ENCODE peak calls at places on chromosomes 12 and 14, in five cellular contexts. E, K, W, X and B are unnamed samples.

GRCh38 chr14:92529895-92530294 is 16.3 kb downstream of the RIN3 start:
- DNase-seq in E (no peak), K (no peak), W (no peak), X (no peak), B (no peak)

GRCh38 chr14:102994689-102995088 is 62.7 kb downstream of the CDC42BPB start:
- DNase-seq in E (no peak), K (no peak), W (no peak), X (no peak), B (no peak)

GRCh38 chr14:58607571-58608317 is 30.0 kb upstream of the DACT1 start:
- DNase-seq in E (no peak), K (peak; percentile 44), W (no peak), X (peak; percentile 65), B (peak; percentile 69)

GRCh38 chr12:104263580-104264358 is 39.8 kb upstream of the EID3 start:
- DNase-seq in E (no peak), K (peak; percentile 60), W (no peak), X (peak; percentile 42), B (peak; percentile 90)

GRCh38 chr14:35506461-35506860 is 27.5 kb upstream of the INSM2 start:
- DNase-seq in E (no peak), K (no peak), W (no peak), X (no peak), B (no peak)

GRCh38 chr12:76713130-76713529 is 50.8 kb upstream of the ZDHHC17 start:
- DNase-seq in E (no peak), K (no peak), W (no peak), X (peak; percentile 36), B (no peak)

GRCh38 chr12:71584356-71584755 is 79.3 kb downstream of the ZFC3H1 start:
- DNase-seq in E (no peak), K (no peak), W (no peak), X (no peak), B (no peak)

GRCh38 chr12:88153959-88154358 is 11.9 kb downstream of the TMTC3 start:
- DNase-seq in E (peak; percentile 26), K (peak; percentile 11), W (no peak), X (peak; percentile 82), B (peak; percentile 28)

GRCh38 chr12:121789233-121789781 is 4.2 kb downstream of the RHOF start:
- DNase-seq in E (peak; percentile 79), K (no peak), W (no peak), X (no peak), B (no peak)

GRCh38 chr12:122458105-122459035 is 35.9 kb upstream of the CLIP1 start:
- DNase-seq in E (no peak), K (no peak), W (no peak), X (no peak), B (no peak)

GRCh38 chr14:90796319-90796718 is 19.9 kb downstream of the TTC7B start:
- DNase-seq in E (no peak), K (no peak), W (peak; percentile 63), X (no peak), B (no peak)

GRCh38 chr12:68106160-68106559 is 53.4 kb downstream of the IFNG start:
- DNase-seq in E (no peak), K (peak; percentile 20), W (no peak), X (peak; percentile 7), B (peak; percentile 5)

GRCh38 chr14:76349993-76350392 is 25.9 kb upstream of the ESRRB start:
- DNase-seq in E (no peak), K (no peak), W (no peak), X (no peak), B (no peak)

GRCh38 chr14:64434528-64434927 is 30.8 kb upstream of the AKAP5 start:
- DNase-seq in E (no peak), K (no peak), W (no peak), X (peak; percentile 70), B (no peak)

GRCh38 chr12:47744005-47744651 is 14.6 kb downstream of the RAPGEF3 start:
- DNase-seq in E (peak; percentile 49), K (no peak), W (peak; percentile 59), X (no peak), B (no peak)

GRCh38 chr14:106166650-106167204 is 640.3 kb downstream of the TMEM121 start:
- DNase-seq in E (no peak), K (no peak), W (no peak), X (no peak), B (no peak)

GRCh38 chr12:70366581-70367267 is 634 bp downstream of the KCNMB4 start:
- DNase-seq in E (peak; percentile 69), K (no peak), W (peak; percentile 43), X (peak; percentile 48), B (peak; percentile 63)

GRCh38 chr14:99946652-99947489 is 118.4 kb upstream of the EVL start:
- DNase-seq in E (peak; percentile 68), K (no peak), W (no peak), X (no peak), B (no peak)
- H3K4me3 ChIP-seq in E (peak overlapping the region; percentile 17), K (no peak overlapping the region), W (no peak overlapping the region), X (no peak overlapping the region), B (no peak overlapping the region)

GRCh38 chr14:71588576-71589215 is 343.5 kb upstream of the RGS6 start:
- DNase-seq in E (no peak), K (no peak), W (no peak), X (no peak), B (no peak)
- H3K4me3 ChIP-seq in E (no peak overlapping the region), K (no peak overlapping the region), W (no peak overlapping the region), X (no peak overlapping the region), B (no peak overlapping the region)

GRCh38 chr14:84129028-84129427 is 1400.9 kb upstream of the FLRT2 start:
- DNase-seq in E (no peak), K (no peak), W (no peak), X (no peak), B (no peak)
- H3K4me3 ChIP-seq in E (no peak overlapping the region), K (no peak overlapping the region), W (no peak overlapping the region), X (no peak overlapping the region), B (no peak overlapping the region)

GRCh38 chr14:53953002-53953827 is 3.4 kb downstream of the BMP4 start:
- DNase-seq in E (peak; percentile 72), K (peak; percentile 55), W (peak; percentile 87), X (peak; percentile 89), B (peak; percentile 89)

GRCh38 chr14:53955234-53955556 is 1.4 kb downstream of the BMP4 start:
- DNase-seq in E (no peak), K (no peak), W (no peak), X (no peak), B (no peak)

GRCh38 chr14:53954551-53955233 is 1.9 kb downstream of the BMP4 start:
- DNase-seq in E (no peak), K (no peak), W (peak; percentile 35), X (peak; percentile 31), B (peak; percentile 78)

GRCh38 chr14:53952533-53952932 is 4.1 kb downstream of the BMP4 start:
- DNase-seq in E (no peak), K (no peak), W (no peak), X (no peak), B (no peak)

GRCh38 chr14:53953828-53954550 is 2.6 kb downstream of the BMP4 start:
- DNase-seq in E (peak; percentile 45), K (no peak), W (peak; percentile 49), X (peak; percentile 39), B (peak; percentile 59)
- H3K4me3 ChIP-seq in E (peak overlapping the region; percentile 40), K (peak overlapping the region; percentile 76), W (peak overlapping the region; percentile 61), X (peak overlapping the region; percentile 62), B (peak overlapping the region; percentile 84)

DNA sequence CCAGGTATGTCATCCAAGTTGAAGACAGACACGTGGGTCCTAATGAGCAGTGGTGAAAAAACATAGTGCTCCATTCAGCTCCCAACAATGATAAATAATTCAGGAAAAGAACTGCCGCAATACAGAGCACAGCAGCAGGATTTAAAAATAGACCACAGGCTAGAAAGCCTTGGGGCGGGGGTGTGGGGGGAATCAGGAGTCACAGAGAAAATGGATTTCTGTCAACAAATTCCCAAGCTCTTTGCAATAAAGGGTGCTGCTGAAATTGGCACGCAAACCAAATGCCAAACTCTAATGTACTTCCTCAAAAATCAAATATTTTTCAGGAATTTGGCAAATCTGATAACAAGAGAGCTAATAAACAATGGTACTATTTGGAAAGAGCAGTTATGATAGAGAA is 58.6 kb downstream of the R3HDM2 start:
- DNase-seq in E (no peak), K (peak; percentile 18), W (no peak), X (peak; percentile 27), B (no peak)
- H3K4me3 ChIP-seq in E (no peak overlapping the region), K (no peak overlapping the region), W (no peak overlapping the region), X (no peak overlapping the region), B (no peak overlapping the region)

GRCh38 chr12:89289720-89290119 is 62.6 kb downstream of the DUSP6 start:
- DNase-seq in E (no peak), K (no peak), W (no peak), X (no peak), B (no peak)
- H3K4me3 ChIP-seq in E (no peak overlapping the region), K (no peak overlapping the region), W (no peak overlapping the region), X (no peak overlapping the region), B (no peak overlapping the region)

DNA sequence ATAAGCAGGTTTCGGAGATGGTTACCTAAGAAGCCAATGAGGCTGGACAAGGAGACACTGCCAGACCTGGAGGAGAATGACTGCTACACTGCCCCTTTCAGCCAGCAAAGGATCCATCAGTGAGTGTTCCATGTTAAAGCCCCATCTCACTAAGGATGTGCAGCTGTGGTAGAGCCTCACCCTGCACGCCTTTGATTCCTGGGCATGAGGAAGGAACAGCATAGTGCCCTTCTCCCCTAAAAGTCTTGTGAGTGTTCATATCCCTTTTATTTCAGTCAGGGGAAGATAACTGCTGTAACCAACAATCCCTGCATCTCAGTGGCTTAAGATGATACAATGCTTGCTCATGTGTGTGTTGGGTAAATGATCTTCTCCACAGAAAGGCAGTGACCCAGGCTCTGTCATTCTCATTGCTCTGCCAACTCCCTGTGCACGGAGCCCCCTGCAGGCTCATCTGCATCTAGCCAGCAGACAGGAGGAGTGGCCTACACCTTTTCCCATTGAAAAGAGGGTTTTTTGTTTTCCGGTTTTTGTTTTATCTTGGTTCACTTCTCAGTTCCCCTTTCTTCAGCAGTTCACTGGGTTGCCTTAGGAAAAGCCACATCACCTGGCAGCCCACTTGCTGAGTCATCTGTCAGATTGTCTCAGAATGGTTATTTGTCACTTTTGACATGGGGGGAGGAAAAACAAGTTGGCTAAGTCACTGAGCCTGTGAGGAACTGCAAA is 193.1 kb downstream of the ANO4 start:
- DNase-seq in E (peak; percentile 91), K (no peak), W (no peak), X (peak; percentile 62), B (peak; percentile 69)
- H3K4me3 ChIP-seq in E (no peak overlapping the region), K (no peak overlapping the region), W (no peak overlapping the region), X (no peak overlapping the region), B (no peak overlapping the region)

GRCh38 chr12:57615637-57616036 is 4.4 kb downstream of the ARHGEF25 start:
- DNase-seq in E (no peak), K (no peak), W (no peak), X (no peak), B (no peak)
- H3K4me3 ChIP-seq in E (no peak overlapping the region), K (no peak overlapping the region), W (no peak overlapping the region), X (no peak overlapping the region), B (no peak overlapping the region)